ENCODE peak calls at places on chromosomes 3 and 15, in ten cellular contexts. W is AG04450, U is mammary epithelial cell, O is NB4, G is DND-41, T is A673, B is fibroblast of villous mesenchyme, N is bronchial epithelial cell, H is hepatocyte, M is ovary. X is an unnamed sample.

GRCh38 chr15:51266548-51266947 is 71.8 kb downstream of the CYP19A1 start:
- DNase-seq in O (no peak), B (peak), M (no peak), T (no peak), N (no peak), H (no peak), W (no peak), U (no peak), G (no peak), X (no peak)

GRCh38 chr3:156604642-156605144 is 49.8 kb upstream of the SSR3 start:
- DNase-seq in T (peak), O (no peak), G (no peak), U (no peak), W (no peak), M (no peak), H (no peak), B (no peak), N (no peak), X (no peak)

GRCh38 chr3:101900736-101901135 is 51.4 kb downstream of the NFKBIZ start:
- DNase-seq in M (no peak), O (no peak), B (peak), N (no peak), G (no peak), H (no peak), W (no peak), U (no peak), T (no peak), X (no peak)

GRCh38 chr15:62940755-62941361 is 101.7 kb upstream of the TPM1 start:
- DNase-seq in M (peak), W (peak), B (peak), H (peak), U (peak), N (peak), T (no peak), G (no peak), O (peak), X (no peak)

GRCh38 chr15:58864602-58865419 is 68.7 kb downstream of the SLTM start:
- DNase-seq in N (no peak), H (peak), T (no peak), G (no peak), O (peak), B (peak), U (no peak), M (peak), W (no peak), X (peak)

GRCh38 chr3:183555541-183556081 is at the start of gene KLHL6:
- DNase-seq in O (peak), G (peak), W (no peak), M (no peak), H (no peak), B (no peak), U (no peak), N (no peak), T (no peak), X (peak)

GRCh38 chr3:11498646-11499045 is 145.1 kb downstream of the VGLL4 start:
- DNase-seq in U (peak), B (peak), H (peak), O (no peak), W (no peak), T (no peak), M (peak), G (no peak), N (peak), X (peak)

GRCh38 chr3:44906997-44907396 is 32.6 kb downstream of the TGM4 start:
- DNase-seq in H (no peak), N (peak), W (no peak), G (no peak), U (peak), O (no peak), B (no peak), M (no peak), T (no peak), X (no peak)

GRCh38 chr15:65762914-65763787 is 28.9 kb downstream of the DENND4A start:
- DNase-seq in U (no peak), T (no peak), N (no peak), H (no peak), W (no peak), O (no peak), M (no peak), B (no peak), G (no peak), X (no peak)

GRCh38 chr3:42685891-42686820 is 819 bp downstream of the KLHL40 start:
- DNase-seq in T (no peak), N (no peak), M (no peak), B (no peak), W (no peak), H (no peak), O (no peak), G (no peak), U (no peak), X (no peak)

GRCh38 chr3:20190991-20191390 is 5.0 kb upstream of the SGO1 start:
- DNase-seq in T (no peak), M (no peak), W (no peak), B (no peak), N (no peak), O (no peak), G (no peak), U (no peak), H (no peak), X (no peak)
- TF ChIP-seq CTCF in T (no peak), M (no peak), W (no peak), B (no peak), N (no peak), O (no peak), G (no peak), U (no peak), H (no peak), X (no peak)

GRCh38 chr15:73239564-73240208 is 129.1 kb downstream of the HCN4 start:
- DNase-seq in M (no peak), B (peak), O (peak), U (peak), W (no peak), T (no peak), G (no peak), H (no peak), N (peak), X (no peak)
- TF ChIP-seq CTCF in M (no peak), B (peak), O (peak), U (peak), W (peak), T (peak), G (peak), H (peak), N (peak), X (peak)

DNA sequence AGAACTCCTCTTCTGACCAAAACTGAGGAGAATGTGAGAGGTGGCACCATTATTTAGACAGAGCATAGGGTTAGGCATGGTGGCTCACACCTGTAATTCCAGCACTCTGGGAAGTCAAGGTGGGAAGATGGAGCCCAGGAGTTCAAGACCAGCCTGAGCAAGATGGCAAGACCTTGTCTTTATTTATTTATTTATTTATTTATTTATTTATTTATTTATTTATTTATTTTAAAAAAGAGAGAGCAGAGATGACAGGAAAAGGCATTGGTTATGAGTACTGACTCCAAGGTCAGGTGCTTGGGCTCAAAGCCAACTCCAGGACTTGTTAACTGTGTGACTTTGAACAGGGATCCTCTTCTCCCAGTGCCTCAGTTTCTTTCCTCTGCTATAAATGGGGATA is 217.7 kb downstream of the MEX3B start:
- DNase-seq in N (no peak), O (no peak), G (no peak), T (no peak), M (no peak), B (no peak), W (no peak), H (no peak), U (no peak), X (no peak)
- TF ChIP-seq CTCF in N (no peak), O (no peak), G (no peak), T (no peak), M (no peak), B (no peak), W (no peak), H (no peak), U (no peak), X (no peak)

GRCh38 chr3:61371123-61371522 is 119.9 kb upstream of the FHIT start:
- DNase-seq in W (no peak), G (peak), H (peak), M (no peak), O (peak), T (peak), N (peak), B (peak), U (no peak), X (no peak)
- TF ChIP-seq CTCF in W (peak), G (peak), H (peak), M (no peak), O (peak), T (peak), N (no peak), B (peak), U (peak), X (peak)

GRCh38 chr3:12948891-12949711 is 107.7 kb upstream of the RPL32 start:
- DNase-seq in T (no peak), M (no peak), W (no peak), U (peak), H (no peak), B (peak), O (peak), N (peak), G (no peak), X (no peak)
- TF ChIP-seq CTCF in T (no peak), M (no peak), W (no peak), U (no peak), H (no peak), B (no peak), O (peak), N (peak), G (peak), X (no peak)